ENCODE peak calls at places on chromosomes 5 and 9, in four cellular contexts. J is GM20000, N is bronchial epithelial cell, K is AG10803. Y is an unnamed sample.

GRCh38 chr5:89847743-89848142 is 561.8 kb downstream of the CETN3 start:
- DNase-seq in K (no peak), J (no peak), N (peak; percentile 76), Y (peak; percentile 13)

GRCh38 chr9:4147476-4148214 is 152.2 kb downstream of the GLIS3 start:
- DNase-seq in K (no peak), N (no peak), J (no peak), Y (no peak)

GRCh38 chr5:45684118-45684517 is 12.1 kb downstream of the HCN1 start:
- DNase-seq in J (no peak), K (no peak), N (no peak), Y (no peak)

GRCh38 chr9:129775443-129775842 is 22.6 kb upstream of the PTGES start:
- DNase-seq in K (no peak), J (no peak), N (no peak), Y (peak; percentile 42)

GRCh38 chr5:132030610-132031009 is 19.2 kb upstream of the ACSL6 start:
- DNase-seq in N (no peak), J (peak; percentile 0), K (no peak), Y (no peak)

GRCh38 chr5:157718529-157718928 is 12.7 kb upstream of the THG1L start:
- DNase-seq in N (peak; percentile 51), K (peak; percentile 76), J (peak; percentile 49), Y (peak; percentile 69)

GRCh38 chr5:171433952-171434676 is 14.7 kb downstream of the FGF18 start:
- DNase-seq in N (no peak), J (no peak), K (no peak), Y (no peak)

GRCh38 chr5:73497537-73498056 is 645 bp upstream of the BTF3 start:
- DNase-seq in K (no peak), N (no peak), J (no peak), Y (no peak)

GRCh38 chr9:128266868-128267590 is 8.8 kb downstream of the GOLGA2 start:
- DNase-seq in K (no peak), J (no peak), N (no peak), Y (no peak)

GRCh38 chr5:55554879-55555278 is 20.1 kb upstream of the PLPP1 start:
- DNase-seq in J (no peak), N (no peak), K (no peak), Y (no peak)

GRCh38 chr5:73119492-73120157 is 750 bp upstream of the TMEM171 start:
- DNase-seq in K (no peak), J (no peak), N (peak; percentile 54), Y (peak; percentile 63)

GRCh38 chr5:54215233-54215736 is 95.1 kb downstream of the ARL15 start:
- DNase-seq in J (no peak), N (no peak), K (peak; percentile 64), Y (no peak)

GRCh38 chr5:66143473-66144073 is 527 bp upstream of the SREK1 start:
- DNase-seq in K (no peak), N (no peak), J (no peak), Y (no peak)

GRCh38 chr9:115650768-115651167 is 502.8 kb upstream of the PAPPA start:
- DNase-seq in N (no peak), J (no peak), K (peak; percentile 98), Y (no peak)

GRCh38 chr9:3578786-3579185 is 53.0 kb upstream of the RFX3 start:
- DNase-seq in J (no peak), K (peak; percentile 69), N (peak; percentile 84), Y (peak; percentile 61)

GRCh38 chr5:116409591-116410296 is 164.9 kb downstream of the SEMA6A start:
- DNase-seq in J (no peak), K (no peak), N (no peak), Y (no peak)

GRCh38 chr5:37211661-37212060 is 37.5 kb downstream of the CPLANE1 start:
- DNase-seq in K (no peak), N (no peak), J (no peak), Y (no peak)

GRCh38 chr9:136746621-136747020 is 1.7 kb downstream of the LCN6 start:
- DNase-seq in K (no peak), N (no peak), J (no peak), Y (no peak)

GRCh38 chr9:116574027-116574679 is 113.0 kb upstream of the TRIM32 start:
- DNase-seq in N (peak; percentile 30), J (no peak), K (no peak), Y (no peak)

GRCh38 chr9:125428060-125428481 is 166.4 kb downstream of the GAPVD1 start:
- DNase-seq in K (no peak), N (no peak), J (peak; percentile 73), Y (peak; percentile 38)

GRCh38 chr9:84955971-84956370 is 286.4 kb downstream of the NTRK2 start:
- DNase-seq in N (no peak), J (no peak), K (no peak), Y (no peak)

GRCh38 chr9:69171049-69171448 is 3.0 kb upstream of the TJP2 start:
- DNase-seq in K (no peak), J (no peak), N (peak; percentile 99), Y (peak; percentile 82)

GRCh38 chr5:6461793-6462650 is 13.4 kb downstream of the UBE2QL1 start:
- DNase-seq in J (no peak), N (no peak), K (no peak), Y (no peak)

GRCh38 chr9:114029311-114030170 is 48.6 kb downstream of the AMBP start:
- DNase-seq in J (no peak), K (no peak), N (no peak), Y (no peak)

GRCh38 chr9:73683862-73684591 is 532.4 kb downstream of the ANXA1 start:
- DNase-seq in N (peak; percentile 97), K (peak; percentile 47), J (peak; percentile 6), Y (peak; percentile 69)

GRCh38 chr9:34513567-34514214 is 9.1 kb downstream of the ENHO start:
- DNase-seq in K (no peak), N (no peak), J (no peak), Y (no peak)

GRCh38 chr9:135144581-135145108 is 57.2 kb downstream of the OLFM1 start:
- DNase-seq in N (no peak), J (no peak), K (no peak), Y (peak; percentile 37)

GRCh38 chr5:166566725-166567124 is 1724.7 kb upstream of the WWC1 start:
- DNase-seq in N (no peak), J (no peak), K (no peak), Y (no peak)

GRCh38 chr5:166576323-166576722 is 1715.1 kb upstream of the WWC1 start:
- DNase-seq in N (no peak), K (no peak), J (no peak), Y (peak; percentile 31)

GRCh38 chr5:166571668-166572067 is 1719.8 kb upstream of the WWC1 start:
- DNase-seq in N (no peak), K (no peak), J (no peak), Y (no peak)
- TF ChIP-seq CTCF in N (no peak), K (no peak), J (no peak), Y (no peak)

GRCh38 chr9:99190597-99191283 is 31.0 kb downstream of the ALG2 start:
- DNase-seq in J (no peak), N (no peak), K (no peak), Y (no peak)

GRCh38 chr9:99189887-99190596 is 31.7 kb downstream of the ALG2 start:
- DNase-seq in N (no peak), K (no peak), J (no peak), Y (no peak)

GRCh38 chr9:99189186-99189585 is 32.6 kb downstream of the ALG2 start:
- DNase-seq in N (no peak), K (no peak), J (no peak), Y (no peak)

GRCh38 chr9:99193466-99193821 is 28.3 kb downstream of the ALG2 start:
- DNase-seq in K (no peak), J (no peak), N (no peak), Y (no peak)

DNA sequence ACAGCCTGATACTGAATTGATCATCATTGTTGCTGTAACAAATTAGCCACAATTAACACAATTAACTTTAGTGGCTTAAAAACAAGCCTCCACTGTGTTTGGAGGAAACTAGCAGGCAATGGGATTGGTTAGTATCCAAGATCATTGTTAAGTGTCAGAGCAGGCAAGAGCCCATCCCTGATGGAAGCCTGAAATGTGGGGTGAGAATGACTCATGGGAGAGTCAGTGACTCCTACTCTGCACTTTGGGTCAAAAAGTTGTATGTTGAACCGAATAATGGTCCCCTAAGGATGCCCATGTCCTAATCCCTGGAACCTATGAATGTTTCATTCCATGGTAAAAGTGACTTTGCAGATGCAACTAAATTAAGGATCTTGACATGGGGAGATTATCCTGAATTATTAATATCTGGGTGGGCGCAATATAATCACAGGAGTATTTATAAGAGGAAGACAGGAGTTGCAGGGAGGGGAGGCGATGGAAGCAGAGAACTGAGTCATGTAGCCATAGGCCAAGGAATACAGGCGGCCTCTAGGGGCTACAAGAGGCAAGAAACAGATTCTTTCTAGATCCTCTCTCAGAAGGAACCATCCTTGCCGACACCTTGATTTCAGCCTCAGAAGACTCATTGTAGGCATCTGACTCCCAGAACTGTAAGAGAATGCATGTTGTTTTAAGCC is 28.8 kb downstream of the ALG2 start:
- DNase-seq in N (peak; percentile 9), J (no peak), K (no peak), Y (peak; percentile 6)
- TF ChIP-seq CTCF in N (peak; percentile 20), J (no peak), K (peak; percentile 34), Y (peak; percentile 15)

DNA sequence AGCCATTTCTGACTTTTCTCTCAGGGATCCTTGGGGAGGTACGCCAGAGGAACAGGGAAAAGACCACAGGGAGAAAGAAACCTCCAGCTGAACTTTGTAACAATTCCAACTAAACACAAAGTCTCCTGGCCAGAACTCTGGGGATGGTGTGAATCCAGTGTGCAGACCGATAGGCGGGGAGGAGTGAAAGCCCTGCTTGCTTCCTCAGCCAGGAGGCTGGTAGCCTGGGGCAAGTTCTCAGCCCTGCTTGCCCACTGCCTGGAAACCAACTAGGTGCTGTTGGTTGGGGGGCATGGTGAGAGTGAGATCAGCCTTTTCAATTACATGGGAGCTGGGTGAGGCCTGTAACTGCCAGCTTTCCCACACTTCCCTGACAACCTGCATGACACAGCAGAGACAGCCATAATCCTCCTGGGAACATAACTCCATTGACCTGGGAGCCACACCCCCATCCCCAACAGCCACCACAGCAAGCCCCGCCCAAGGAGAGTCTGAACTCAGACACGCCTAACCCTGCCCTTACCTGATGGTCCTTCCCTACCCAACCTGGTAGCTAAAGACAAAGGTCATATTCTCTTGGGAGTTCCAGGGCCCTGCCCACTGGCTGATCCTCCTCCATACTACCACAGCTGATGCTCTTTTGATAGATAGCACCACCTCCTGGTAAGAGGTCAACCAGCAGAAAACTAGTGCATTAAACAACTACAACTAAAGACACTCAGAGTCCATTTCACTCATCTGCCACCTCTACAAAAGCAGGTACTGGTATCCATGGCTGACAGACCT is 100.1 kb upstream of the TNFAIP8 start:
- DNase-seq in N (peak; percentile 68), K (no peak), J (peak; percentile 13), Y (peak; percentile 50)
- TF ChIP-seq CTCF in N (peak; percentile 37), K (no peak), J (peak; percentile 5), Y (peak; percentile 12)

GRCh38 chr5:108748354-108749129 is 845 bp downstream of the FER start:
- DNase-seq in N (peak; percentile 97), K (peak; percentile 99), J (peak; percentile 95), Y (peak; percentile 98)
- TF ChIP-seq CTCF in N (no peak), K (no peak), J (peak; percentile 6), Y (no peak)

GRCh38 chr9:33123632-33124031 is 43.5 kb downstream of the B4GALT1 start:
- DNase-seq in J (no peak), K (no peak), N (no peak), Y (no peak)

GRCh38 chr9:33125871-33126822 is 41.0 kb downstream of the B4GALT1 start:
- DNase-seq in K (no peak), N (peak; percentile 79), J (peak; percentile 34), Y (no peak)

GRCh38 chr9:33125441-33125840 is 41.7 kb downstream of the B4GALT1 start:
- DNase-seq in N (no peak), J (no peak), K (no peak), Y (no peak)

GRCh38 chr9:33124046-33124445 is 43.1 kb downstream of the B4GALT1 start:
- DNase-seq in N (no peak), K (no peak), J (no peak), Y (no peak)

GRCh38 chr9:33124716-33125378 is 42.3 kb downstream of the B4GALT1 start:
- DNase-seq in N (no peak), K (no peak), J (peak; percentile 60), Y (no peak)
- TF ChIP-seq CTCF in N (no peak), K (peak; percentile 26), J (no peak), Y (no peak)

Y was measured in MCF 10A.